ENCODE peak calls at places on chromosomes 1 and 21, in nine cellular contexts. Z is H1, K is mucosa of descending colon, X is AG04450, H is mesothelial cell of epicardium, S is adrenal gland, N is Panc1, E is upper lobe of right lung, Y is heart right ventricle. T is an unnamed sample.
A peak's percentile ranks its signal among the peaks of the same experiment; 100 is the strongest.

GRCh38 chr1:14937288-14937949 is 216.1 kb upstream of the TMEM51 start:
- DNase-seq in Z (no peak), K (no peak), X (no peak), H (no peak), S (no peak), N (no peak), E (no peak), Y (no peak), T (no peak)

GRCh38 chr1:182841368-182841988 is 2.3 kb downstream of the DHX9 start:
- DNase-seq in Z (no peak), K (no peak), X (peak; percentile 1), H (no peak), S (no peak), N (no peak), E (no peak), Y (no peak), T (no peak)

GRCh38 chr1:85611390-85611789 is 30.8 kb downstream of the CCN1 start:
- DNase-seq in Z (no peak), K (no peak), X (peak; percentile 85), H (no peak), S (no peak), N (no peak), E (no peak), Y (no peak), T (no peak)

GRCh38 chr1:177873238-177873637 is 96.6 kb downstream of the SEC16B start:
- DNase-seq in Z (no peak), K (no peak), X (peak; percentile 77), H (no peak), S (no peak), N (no peak), E (no peak), Y (no peak), T (no peak)

GRCh38 chr1:176517484-176517883 is 54.5 kb downstream of the PAPPA2 start:
- DNase-seq in Z (no peak), K (no peak), X (no peak), H (no peak), S (no peak), N (peak; percentile 63), E (no peak), Y (peak; percentile 15), T (no peak)

GRCh38 chr21:33080376-33080775 is 10.4 kb downstream of the OLIG1 start:
- DNase-seq in Z (no peak), K (no peak), X (no peak), H (no peak), S (no peak), N (no peak), E (no peak), Y (no peak), T (no peak)

GRCh38 chr1:68010094-68010493 is 40.3 kb downstream of the DIRAS3 start:
- DNase-seq in Z (no peak), K (no peak), X (no peak), H (no peak), S (no peak), N (no peak), E (no peak), Y (no peak), T (no peak)

GRCh38 chr1:39626646-39627045 is 12.8 kb downstream of the HEYL start:
- DNase-seq in Z (no peak), K (no peak), X (no peak), H (no peak), S (no peak), N (no peak), E (no peak), Y (no peak), T (no peak)

GRCh38 chr1:153796786-153797659 is 21.8 kb downstream of the SLC27A3 start:
- DNase-seq in Z (peak; percentile 94), K (peak; percentile 60), X (peak; percentile 21), H (peak; percentile 79), S (peak; percentile 85), N (peak; percentile 57), E (peak; percentile 76), Y (peak; percentile 84), T (peak; percentile 66)

GRCh38 chr1:245698860-245699259 is 544.1 kb downstream of the KIF26B start:
- DNase-seq in Z (no peak), K (no peak), X (no peak), H (no peak), S (no peak), N (no peak), E (no peak), Y (no peak), T (no peak)

GRCh38 chr1:178143730-178144343 is 49.9 kb downstream of the RASAL2 start:
- DNase-seq in Z (no peak), K (no peak), X (no peak), H (no peak), S (no peak), N (no peak), E (no peak), Y (no peak), T (no peak)

GRCh38 chr1:72009756-72010441 is 272.4 kb downstream of the NEGR1 start:
- DNase-seq in Z (no peak), K (no peak), X (no peak), H (no peak), S (no peak), N (no peak), E (no peak), Y (no peak), T (no peak)

GRCh38 chr21:45364464-45365185 is 40.3 kb upstream of the COL18A1 start:
- DNase-seq in Z (no peak), K (peak; percentile 50), X (peak; percentile 55), H (no peak), S (no peak), N (no peak), E (no peak), Y (peak; percentile 79), T (no peak)

GRCh38 chr1:21293537-21294265 is 3.4 kb upstream of the ECE1 start:
- DNase-seq in Z (no peak), K (peak; percentile 62), X (no peak), H (no peak), S (no peak), N (no peak), E (no peak), Y (no peak), T (no peak)

GRCh38 chr1:243495442-243496172 is 239.8 kb downstream of the SDCCAG8 start:
- DNase-seq in Z (no peak), K (no peak), X (no peak), H (no peak), S (no peak), N (no peak), E (no peak), Y (no peak), T (no peak)

GRCh38 chr1:15620155-15620545 is 2.9 kb downstream of the DDI2 start:
- DNase-seq in Z (no peak), K (no peak), X (no peak), H (no peak), S (no peak), N (no peak), E (no peak), Y (no peak), T (no peak)

GRCh38 chr21:30268608-30269197 is 14.0 kb downstream of the KRTAP24-1 start:
- DNase-seq in Z (peak; percentile 48), K (no peak), X (no peak), H (no peak), S (no peak), N (no peak), E (no peak), Y (no peak), T (no peak)
- TF ChIP-seq CTCF in Z (peak; percentile 57), K (no peak), X (no peak), H (no peak), S (no peak), N (no peak), E (no peak), Y (no peak), T (peak; percentile 36)

GRCh38 chr1:246776923-246777322 is 52.7 kb downstream of the SCCPDH start:
- DNase-seq in Z (no peak), K (no peak), X (no peak), H (no peak), S (no peak), N (no peak), E (no peak), Y (no peak), T (no peak)

GRCh38 chr1:246773213-246773641 is 49.0 kb downstream of the SCCPDH start:
- DNase-seq in Z (no peak), K (no peak), X (no peak), H (no peak), S (no peak), N (no peak), E (no peak), Y (no peak), T (no peak)

GRCh38 chr1:246778663-246779062 is 54.5 kb downstream of the SCCPDH start:
- DNase-seq in Z (no peak), K (no peak), X (no peak), H (no peak), S (no peak), N (no peak), E (no peak), Y (no peak), T (no peak)

GRCh38 chr1:246772686-246773085 is 48.5 kb downstream of the SCCPDH start:
- DNase-seq in Z (no peak), K (no peak), X (no peak), H (no peak), S (no peak), N (no peak), E (no peak), Y (no peak), T (no peak)

GRCh38 chr1:246775531-246776385 is 51.5 kb downstream of the SCCPDH start:
- DNase-seq in Z (no peak), K (no peak), X (no peak), H (no peak), S (no peak), N (no peak), E (no peak), Y (no peak), T (no peak)
- TF ChIP-seq CTCF in Z (no peak), K (no peak), X (no peak), H (no peak), S (no peak), N (no peak), E (no peak), Y (no peak), T (no peak)

DNA sequence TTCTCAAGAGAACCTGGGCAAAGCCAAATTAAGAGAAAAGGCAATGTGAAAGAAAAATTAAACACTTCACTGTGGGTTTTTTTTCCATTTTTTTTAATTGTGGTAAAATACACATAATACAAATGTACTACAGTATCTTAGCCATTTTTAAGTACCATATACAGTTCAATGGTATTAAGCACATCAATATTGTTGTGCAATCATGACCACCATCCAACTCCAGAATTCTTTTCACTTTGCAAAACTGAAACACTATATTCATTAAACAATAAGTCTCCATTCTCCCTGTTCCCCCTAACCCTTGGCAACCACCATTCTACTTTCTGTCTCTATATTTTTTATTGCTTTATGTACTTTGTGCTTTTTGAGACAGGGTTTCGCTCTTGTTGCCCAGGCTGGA is 17.8 kb upstream of the OTUD7B start:
- DNase-seq in Z (no peak), K (no peak), X (no peak), H (no peak), S (no peak), N (no peak), E (no peak), Y (no peak), T (no peak)
- TF ChIP-seq CTCF in Z (no peak), K (no peak), X (no peak), H (no peak), S (no peak), N (no peak), E (no peak), Y (no peak), T (no peak)

GRCh38 chr21:31218830-31219608 is 125.0 kb downstream of the TIAM1 start:
- DNase-seq in Z (no peak), K (peak; percentile 63), X (no peak), H (no peak), S (no peak), N (no peak), E (no peak), Y (peak; percentile 24), T (no peak)

GRCh38 chr21:31216206-31216605 is 127.9 kb downstream of the TIAM1 start:
- DNase-seq in Z (no peak), K (no peak), X (no peak), H (no peak), S (no peak), N (no peak), E (no peak), Y (no peak), T (no peak)

GRCh38 chr21:31213787-31214186 is 130.3 kb downstream of the TIAM1 start:
- DNase-seq in Z (no peak), K (no peak), X (no peak), H (no peak), S (no peak), N (no peak), E (no peak), Y (no peak), T (no peak)
- TF ChIP-seq CTCF in Z (no peak), K (no peak), X (peak; percentile 23), H (no peak), S (no peak), N (peak; percentile 24), E (no peak), Y (no peak), T (no peak)

T was measured in progenitor cell of endocrine pancreas.